ENCODE peak calls at places on chromosomes 4 and X, in seven cellular contexts. S, I, Z, P, N, A and K are unnamed samples.

GRCh38 chr4:1250921-1251772 is 2.2 kb upstream of the CTBP1 start:
- DNase-seq in A (no peak), I (no peak), S (no peak), P (no peak), N (no peak), Z (no peak), K (no peak)

GRCh38 chr4:1208970-1209704 is 36.8 kb upstream of the SPON2 start:
- DNase-seq in P (no peak), A (peak; percentile 73), S (no peak), I (no peak), Z (no peak), N (no peak), K (peak; percentile 50)

GRCh38 chr4:120291541-120291940 is 224.9 kb upstream of the MAD2L1 start:
- DNase-seq in N (no peak), Z (no peak), P (no peak), S (no peak), I (no peak), A (no peak), K (no peak)

GRCh38 chr4:155911905-155912304 is 8.4 kb downstream of the TDO2 start:
- DNase-seq in Z (no peak), N (no peak), A (no peak), P (peak; percentile 31), I (no peak), S (no peak), K (no peak)

GRCh38 chr4:2402053-2402452 is 16.4 kb downstream of the ZFYVE28 start:
- DNase-seq in S (peak; percentile 70), A (peak; percentile 86), P (no peak), N (no peak), I (no peak), Z (no peak), K (no peak)

GRCh38 chr4:78585633-78586032 is 34.1 kb downstream of the ANXA3 start:
- DNase-seq in N (no peak), I (no peak), S (no peak), A (no peak), P (no peak), Z (no peak), K (no peak)

GRCh38 chrX:41010188-41010846 is 74.9 kb upstream of the USP9X start:
- DNase-seq in S (peak; percentile 84), I (peak; percentile 71), N (peak; percentile 24), P (peak; percentile 71), A (peak; percentile 89), Z (peak; percentile 9), K (peak; percentile 90)

GRCh38 chr4:6272863-6273660 is 3.4 kb downstream of the WFS1 start:
- DNase-seq in A (no peak), P (peak; percentile 96), S (peak; percentile 45), I (no peak), Z (no peak), N (no peak), K (peak; percentile 65)

GRCh38 chr4:21032246-21032645 is 332.0 kb downstream of the PACRGL start:
- DNase-seq in P (no peak), N (no peak), A (no peak), Z (no peak), S (no peak), I (no peak), K (peak; percentile 18)

GRCh38 chr4:137000432-137000831 is 531.9 kb downstream of the PCDH18 start:
- DNase-seq in S (no peak), Z (no peak), N (no peak), A (no peak), P (no peak), I (no peak), K (no peak)

GRCh38 chr4:156591679-156592078 is 379.9 kb downstream of the PDGFC start:
- DNase-seq in N (no peak), Z (no peak), A (no peak), I (no peak), P (no peak), S (no peak), K (no peak)

GRCh38 chr4:83527671-83528070 is 8.2 kb upstream of the GPAT3 start:
- DNase-seq in Z (no peak), S (no peak), P (no peak), N (no peak), A (no peak), I (no peak), K (no peak)

GRCh38 chrX:1477801-1478458 is 25.2 kb upstream of the ASMTL start:
- DNase-seq in P (no peak), Z (no peak), A (peak; percentile 18), N (no peak), I (no peak), S (no peak), K (no peak)

GRCh38 chrX:31153475-31154047 is 81.7 kb upstream of the FTHL17 start:
- DNase-seq in I (no peak), N (no peak), S (no peak), A (no peak), P (no peak), Z (no peak), K (no peak)

GRCh38 chr4:1765409-1766335 is 27.4 kb upstream of the FGFR3 start:
- DNase-seq in I (no peak), N (no peak), Z (no peak), P (peak; percentile 20), A (no peak), S (no peak), K (no peak)

GRCh38 chr4:77347341-77347740 is 190.3 kb downstream of the CCNG2 start:
- DNase-seq in N (no peak), Z (no peak), S (no peak), A (no peak), P (no peak), I (no peak), K (no peak)

GRCh38 chrX:110062919-110063318 is 60.0 kb downstream of the TMEM164 start:
- DNase-seq in A (no peak), Z (no peak), S (no peak), N (no peak), P (no peak), I (no peak), K (no peak)

GRCh38 chr4:65453398-65453797 is 216.9 kb downstream of the EPHA5 start:
- DNase-seq in S (no peak), N (no peak), P (no peak), I (no peak), A (no peak), Z (no peak), K (no peak)

GRCh38 chr4:40909363-40909876 is 159.7 kb downstream of the NSUN7 start:
- DNase-seq in I (peak; percentile 84), P (peak; percentile 91), N (no peak), A (peak; percentile 34), S (no peak), Z (peak; percentile 35), K (peak; percentile 90)

GRCh38 chrX:130091976-130092522 is 18.2 kb downstream of the ELF4 start:
- DNase-seq in I (no peak), S (no peak), P (no peak), N (peak; percentile 93), Z (peak; percentile 44), A (no peak), K (no peak)

GRCh38 chrX:103585421-103586313 is at the start of gene TCEAL4:
- DNase-seq in Z (peak; percentile 18), I (no peak), N (no peak), S (peak; percentile 75), A (peak; percentile 85), P (no peak), K (peak; percentile 12)

GRCh38 chr4:172393220-172393619 is 580.0 kb downstream of the GALNTL6 start:
- DNase-seq in I (no peak), A (no peak), P (no peak), S (no peak), Z (no peak), N (no peak), K (no peak)

GRCh38 chr4:93334003-93334402 is 494.6 kb upstream of the ATOH1 start:
- DNase-seq in N (no peak), A (no peak), Z (no peak), S (no peak), I (no peak), P (no peak), K (peak; percentile 77)

GRCh38 chr4:5635826-5636196 is 72.5 kb downstream of the EVC2 start:
- DNase-seq in S (no peak), A (no peak), I (no peak), N (no peak), Z (no peak), P (peak; percentile 25), K (peak; percentile 66)

GRCh38 chr4:30350288-30350687 is 369.9 kb upstream of the PCDH7 start:
- DNase-seq in I (no peak), Z (no peak), N (no peak), P (no peak), A (no peak), S (no peak), K (no peak)

GRCh38 chr4:150493846-150494245 is 88.1 kb upstream of the MAB21L2 start:
- DNase-seq in A (no peak), P (no peak), S (no peak), I (no peak), N (no peak), Z (no peak), K (peak; percentile 44)

GRCh38 chr4:140648716-140649115 is 80.0 kb upstream of the UCP1 start:
- DNase-seq in I (no peak), N (no peak), Z (no peak), P (no peak), A (no peak), S (no peak), K (no peak)

GRCh38 chrX:123340691-123341090 is 156.6 kb downstream of the GRIA3 start:
- DNase-seq in P (no peak), I (no peak), Z (no peak), A (no peak), N (no peak), S (no peak), K (no peak)

GRCh38 chr4:24517676-24518075 is 66.7 kb downstream of the DHX15 start:
- DNase-seq in N (no peak), A (no peak), I (no peak), P (no peak), S (no peak), Z (no peak), K (no peak)

GRCh38 chrX:37746268-37746931 is 33.5 kb upstream of the CYBB start:
- DNase-seq in P (peak; percentile 66), S (no peak), Z (no peak), N (no peak), A (no peak), I (no peak), K (peak; percentile 28)

GRCh38 chr4:13559414-13559813 is 15.1 kb upstream of the NKX3-2 start:
- DNase-seq in I (no peak), Z (no peak), S (no peak), N (no peak), A (no peak), P (peak; percentile 92), K (peak; percentile 29)